ENCODE peak calls at places on chromosomes 11 and 22, in six cellular contexts. I is NCI-H1930; X is CD8-positive, alpha-beta memory T cell; T is NCI-H524; A is kidney epithelial cell; Z is naive thymus-derived CD4-positive, alpha-beta T cell. H is an unnamed sample.

GRCh38 chr22:41479671-41480396 is 10.9 kb downstream of the ACO2 start:
- DNase-seq in I (no peak), X (no peak), T (no peak), A (no peak), Z (no peak), H (no peak)

GRCh38 chr11:1323779-1324178 is 14.3 kb upstream of the TOLLIP start:
- DNase-seq in I (no peak), X (no peak), T (no peak), A (no peak), Z (no peak), H (no peak)

GRCh38 chr11:111663820-111664219 is 61.6 kb downstream of the SIK2 start:
- DNase-seq in I (no peak), X (no peak), T (no peak), A (no peak), Z (no peak), H (no peak)

GRCh38 chr11:71430166-71430565 is 18.0 kb downstream of the DHCR7 start:
- DNase-seq in I (no peak), X (no peak), T (no peak), A (no peak), Z (no peak), H (peak)

GRCh38 chr11:75191330-75191717 is 40.4 kb downstream of the SLCO2B1 start:
- DNase-seq in I (no peak), X (no peak), T (no peak), A (no peak), Z (no peak), H (no peak)

GRCh38 chr11:64226507-64227051 is 505 bp downstream of the NUDT22 start:
- DNase-seq in I (no peak), X (peak), T (peak), A (no peak), Z (peak), H (peak)

GRCh38 chr22:25347752-25348102 is 128.3 kb downstream of the CRYBB2 start:
- DNase-seq in I (no peak), X (no peak), T (no peak), A (no peak), Z (no peak), H (no peak)

GRCh38 chr11:122440783-122441701 is 214.5 kb upstream of the UBASH3B start:
- DNase-seq in I (no peak), X (no peak), T (no peak), A (no peak), Z (no peak), H (no peak)

GRCh38 chr22:27651486-27651885 is 150.1 kb downstream of the MN1 start:
- DNase-seq in I (no peak), X (no peak), T (no peak), A (no peak), Z (no peak), H (peak)

GRCh38 chr22:49439373-49439772 is 388.3 kb downstream of the BRD1 start:
- DNase-seq in I (no peak), X (no peak), T (no peak), A (no peak), Z (no peak), H (no peak)

GRCh38 chr11:35907648-35908431 is 36.0 kb upstream of the LDLRAD3 start:
- DNase-seq in I (no peak), X (no peak), T (no peak), A (peak), Z (no peak), H (no peak)

GRCh38 chr11:19370100-19370861 is 129.5 kb upstream of the E2F8 start:
- DNase-seq in I (no peak), X (no peak), T (no peak), A (no peak), Z (no peak), H (no peak)

GRCh38 chr22:19085233-19086043 is 36.8 kb downstream of the DGCR2 start:
- DNase-seq in I (no peak), X (no peak), T (peak), A (no peak), Z (no peak), H (no peak)

GRCh38 chr11:67404515-67405195 is 772 bp downstream of the TBC1D10C start:
- DNase-seq in I (no peak), X (peak), T (no peak), A (no peak), Z (peak), H (no peak)

GRCh38 chr11:111429066-111429506 is 50.0 kb upstream of the POU2AF1 start:
- DNase-seq in I (no peak), X (no peak), T (no peak), A (no peak), Z (peak), H (peak)

GRCh38 chr11:83219095-83219494 is 25.6 kb downstream of the ANKRD42 start:
- DNase-seq in I (no peak), X (no peak), T (no peak), A (no peak), Z (no peak), H (no peak)

GRCh38 chr11:77080643-77081210 is 14.0 kb downstream of the CAPN5 start:
- DNase-seq in I (no peak), X (no peak), T (no peak), A (no peak), Z (no peak), H (no peak)